ENCODE peak calls at places on chromosomes 1 and 21, in ten cellular contexts. R is GM12891, F is right lobe of liver, Y is ovary, S is esophagus muscularis mucosa, B is sigmoid colon, V is NB4, H is breast epithelium, K is uterus, P is IMR-90. U is an unnamed sample.

GRCh38 chr1:67060811-67061218 is 6.9 kb upstream of the SLC35D1 start:
- DNase-seq in Y (no peak), V (peak), K (no peak), S (no peak), H (no peak), P (peak), B (no peak), R (no peak), F (no peak), U (no peak)

GRCh38 chr1:155888481-155888880 is 22.7 kb downstream of the RIT1 start:
- DNase-seq in S (no peak), H (no peak), Y (no peak), B (no peak), P (peak), F (no peak), V (no peak), K (no peak), R (no peak), U (no peak)

GRCh38 chr1:3618576-3618903 is 6.3 kb upstream of the TPRG1L start:
- DNase-seq in P (no peak), F (no peak), R (no peak), H (no peak), S (no peak), K (no peak), B (no peak), Y (no peak), V (no peak), U (no peak)

GRCh38 chr1:156705918-156706646 is 699 bp upstream of the CRABP2 start:
- DNase-seq in K (peak), B (peak), H (peak), Y (peak), P (peak), S (peak), F (no peak), R (peak), V (peak), U (peak)

GRCh38 chr1:198234511-198235251 is 77.9 kb downstream of the NEK7 start:
- DNase-seq in V (no peak), Y (no peak), S (no peak), H (no peak), P (peak), B (no peak), F (no peak), K (no peak), R (no peak), U (no peak)

GRCh38 chr1:29310616-29311180 is 74.4 kb downstream of the PTPRU start:
- DNase-seq in F (no peak), P (no peak), V (no peak), R (no peak), S (no peak), H (no peak), Y (no peak), K (peak), B (no peak), U (no peak)

GRCh38 chr1:35173516-35174224 is 19.3 kb downstream of the SFPQ start:
- DNase-seq in R (no peak), B (no peak), Y (no peak), H (no peak), F (no peak), V (peak), P (no peak), S (no peak), K (no peak), U (no peak)

GRCh38 chr1:12435639-12436344 is 182.2 kb downstream of the DHRS3 start:
- DNase-seq in R (peak), F (no peak), S (no peak), B (no peak), H (no peak), V (peak), Y (no peak), K (no peak), P (peak), U (no peak)

GRCh38 chr1:222461941-222462340 is 86.0 kb downstream of the HHIPL2 start:
- DNase-seq in S (no peak), K (no peak), B (no peak), V (no peak), Y (no peak), R (no peak), F (no peak), P (no peak), H (no peak), U (no peak)

GRCh38 chr1:218164111-218164929 is 120.8 kb upstream of the RRP15 start:
- DNase-seq in Y (peak), R (no peak), F (no peak), P (peak), V (no peak), B (no peak), S (no peak), K (no peak), H (no peak), U (no peak)

GRCh38 chr1:86515597-86515996 is 31.3 kb upstream of the CLCA4 start:
- DNase-seq in S (no peak), P (no peak), K (no peak), Y (no peak), F (no peak), V (peak), R (no peak), H (no peak), B (no peak), U (peak)

GRCh38 chr1:6198646-6199297 is 623 bp downstream of the RPL22 start:
- DNase-seq in S (no peak), K (no peak), B (no peak), R (no peak), H (no peak), F (no peak), V (peak), Y (no peak), P (no peak), U (peak)

GRCh38 chr1:36447450-36447849 is 2.8 kb downstream of the OSCP1 start:
- DNase-seq in Y (no peak), F (no peak), P (no peak), S (no peak), V (no peak), H (no peak), B (no peak), K (no peak), R (no peak), U (no peak)

GRCh38 chr1:109282952-109283747 is at the start of gene PSRC1:
- DNase-seq in B (peak), F (peak), Y (peak), R (peak), H (peak), P (peak), K (peak), S (peak), V (peak), U (peak)
- TF ChIP-seq POLR2A in B (peak), F (peak), Y (peak), R (no peak), H (peak), P (peak), K (peak), S (peak), V (peak), U (peak)

GRCh38 chr1:27517907-27518718 is 28.1 kb upstream of the WASF2 start:
- DNase-seq in B (no peak), P (no peak), Y (no peak), F (no peak), S (no peak), R (no peak), H (no peak), K (no peak), V (no peak), U (no peak)
- TF ChIP-seq POLR2A in B (no peak), P (no peak), Y (no peak), F (no peak), S (no peak), R (no peak), H (no peak), K (no peak), V (no peak), U (no peak)

GRCh38 chr21:46040707-46041106 is 57.2 kb upstream of the COL6A2 start:
- DNase-seq in R (no peak), H (no peak), B (no peak), P (no peak), Y (no peak), F (no peak), K (no peak), V (no peak), S (no peak), U (no peak)
- TF ChIP-seq POLR2A in R (no peak), H (no peak), B (no peak), P (no peak), Y (no peak), F (no peak), K (no peak), V (no peak), S (no peak), U (no peak)

GRCh38 chr1:208219098-208219658 is 25.0 kb downstream of the PLXNA2 start:
- DNase-seq in R (no peak), K (no peak), F (no peak), V (no peak), B (no peak), S (no peak), H (no peak), Y (no peak), P (no peak), U (no peak)

GRCh38 chr1:208218237-208219097 is 25.7 kb downstream of the PLXNA2 start:
- DNase-seq in R (no peak), H (no peak), P (no peak), V (no peak), S (no peak), Y (no peak), B (no peak), F (no peak), K (peak), U (no peak)

GRCh38 chr1:208217774-208218173 is 26.4 kb downstream of the PLXNA2 start:
- DNase-seq in F (no peak), R (no peak), Y (no peak), K (peak), B (no peak), V (no peak), P (no peak), S (no peak), H (no peak), U (no peak)

GRCh38 chr1:208221291-208221622 is 22.9 kb downstream of the PLXNA2 start:
- DNase-seq in R (no peak), S (no peak), H (no peak), B (no peak), Y (no peak), F (no peak), P (no peak), V (no peak), K (no peak), U (no peak)

GRCh38 chr1:208219659-208220282 is 24.4 kb downstream of the PLXNA2 start:
- DNase-seq in F (peak), B (peak), Y (peak), K (peak), P (peak), V (peak), R (no peak), S (no peak), H (no peak), U (peak)
- TF ChIP-seq POLR2A in F (no peak), B (no peak), Y (no peak), K (no peak), P (no peak), V (no peak), R (no peak), S (no peak), H (no peak), U (no peak)

DNA sequence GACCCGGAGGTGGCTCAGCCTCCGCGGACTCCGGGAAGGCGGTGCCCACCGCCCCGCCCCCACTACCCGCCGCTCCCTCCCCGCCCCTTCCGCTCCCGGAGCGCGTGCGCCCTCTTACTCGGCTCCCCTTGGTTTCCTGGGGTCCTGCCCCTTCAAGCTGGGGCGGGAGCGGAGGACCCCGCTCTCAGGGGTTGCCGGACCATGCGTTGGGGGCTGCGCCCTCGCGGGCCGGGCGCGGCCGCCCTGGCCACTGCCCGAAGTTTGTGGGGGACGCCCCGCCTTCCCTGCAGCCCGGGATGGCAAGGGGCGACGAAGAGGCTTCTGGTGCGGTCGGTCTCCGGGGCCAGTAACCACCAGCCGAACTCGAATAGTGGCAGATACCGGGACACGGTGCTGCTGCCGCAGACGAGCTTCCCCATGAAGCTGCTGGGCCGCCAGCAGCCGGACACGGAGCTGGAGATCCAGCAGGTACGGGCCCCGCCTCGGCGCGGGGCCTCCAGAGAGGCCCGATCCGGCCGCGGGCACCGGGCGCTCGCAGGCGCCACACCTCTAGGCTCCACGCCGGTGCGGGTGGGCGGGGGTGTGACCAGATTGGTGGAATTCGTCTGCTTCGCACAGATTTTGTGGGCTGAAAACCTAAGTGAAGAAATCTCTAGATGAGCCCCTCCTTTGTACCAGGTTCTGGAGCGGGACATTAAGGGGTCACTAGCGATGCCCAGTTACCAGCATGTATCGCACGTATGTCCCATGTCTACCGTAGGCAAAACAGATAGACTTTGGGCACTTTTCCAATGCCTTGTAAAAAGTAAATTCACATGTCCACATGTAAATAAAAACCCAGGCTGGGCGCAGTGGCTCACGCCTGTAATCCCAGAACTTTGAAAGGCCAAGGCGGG is at the start of gene IARS2:
- DNase-seq in S (peak), H (peak), Y (peak), K (no peak), B (peak), F (peak), R (peak), P (peak), V (peak), U (peak)
- TF ChIP-seq POLR2A in S (no peak), H (no peak), Y (no peak), K (no peak), B (no peak), F (peak), R (no peak), P (no peak), V (peak), U (peak)

GRCh38 chr1:27001570-27002360 is 8.3 kb downstream of the TRNP1 start:
- DNase-seq in V (peak), K (no peak), S (no peak), R (no peak), H (peak), B (peak), Y (no peak), P (no peak), F (peak), U (no peak)
- TF ChIP-seq POLR2A in V (peak), K (no peak), S (no peak), R (no peak), H (no peak), B (no peak), Y (no peak), P (no peak), F (no peak), U (no peak)

DNA sequence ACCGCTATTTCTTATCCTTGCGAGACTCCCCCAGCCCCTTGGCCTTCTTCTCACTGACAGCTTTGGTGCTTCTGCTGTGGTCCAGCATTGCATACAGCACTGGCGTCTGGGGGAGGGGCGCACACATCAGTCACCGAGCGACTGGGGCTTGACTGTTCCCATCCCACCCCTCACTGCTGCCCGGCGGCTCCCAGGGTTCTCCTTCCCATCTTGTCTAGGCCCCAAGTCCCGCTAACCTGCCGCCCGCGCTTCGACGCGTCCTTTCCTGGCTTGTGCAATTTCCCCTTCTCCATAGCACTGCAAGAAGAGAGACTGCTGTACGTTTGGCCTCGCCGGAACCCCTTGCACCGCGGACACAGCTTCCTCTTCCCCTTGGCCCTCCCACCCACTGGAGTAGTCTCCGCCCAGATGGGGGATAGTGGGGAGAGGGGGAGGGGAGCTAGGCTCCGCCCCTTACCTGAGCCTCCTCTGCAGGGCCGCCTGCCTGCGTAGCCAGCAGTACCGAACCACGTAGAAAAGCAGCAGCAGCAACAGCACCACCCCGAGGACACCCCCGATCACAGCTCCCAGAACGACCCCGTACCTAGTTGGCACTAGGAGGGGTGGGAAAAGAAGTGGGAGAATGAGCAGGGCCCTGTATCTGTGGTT is 3.8 kb downstream of the MPZ start:
- DNase-seq in P (peak), Y (peak), F (peak), R (peak), H (peak), K (peak), B (peak), S (peak), V (peak), U (peak)
- TF ChIP-seq POLR2A in P (no peak), Y (no peak), F (peak), R (no peak), H (no peak), K (no peak), B (no peak), S (no peak), V (peak), U (peak)

DNA sequence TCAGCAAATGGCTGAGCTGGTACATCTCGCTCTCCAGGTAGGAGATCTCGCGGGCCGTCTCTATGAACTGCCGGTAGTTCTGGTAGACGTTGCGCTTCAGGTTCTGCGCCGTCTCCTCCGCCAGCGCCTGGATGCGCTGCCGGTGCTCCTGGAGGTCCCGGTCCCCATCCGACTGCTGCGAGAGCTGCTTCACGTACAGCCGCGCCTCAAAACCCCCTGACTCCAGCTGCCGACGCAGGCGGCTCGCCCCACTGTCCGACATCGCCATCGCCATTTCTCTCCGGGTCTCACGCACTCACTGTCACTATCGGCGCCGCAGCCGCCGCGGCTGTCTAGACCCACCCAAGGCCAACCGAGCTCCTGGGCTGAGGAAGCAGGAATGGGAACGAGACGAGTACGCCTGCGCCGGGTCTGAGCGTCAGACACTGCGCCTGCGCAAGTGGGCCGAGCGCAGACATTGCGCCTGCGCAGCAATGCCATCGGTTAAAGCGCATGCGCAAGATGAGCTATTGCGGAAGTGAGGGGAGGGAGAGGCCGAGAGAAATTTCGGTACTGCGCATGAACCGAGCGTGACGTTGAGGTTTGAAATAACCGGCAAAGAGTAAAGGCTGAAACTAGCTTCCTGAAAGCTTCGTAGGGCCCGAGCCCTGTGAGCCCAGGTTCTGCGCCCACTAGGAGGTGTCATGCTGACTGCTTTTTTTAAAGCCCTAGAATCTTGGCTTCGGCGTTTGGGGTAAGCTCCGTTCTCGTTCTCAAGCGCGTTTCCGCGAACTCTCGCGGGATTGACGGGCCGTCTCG is at the start of gene EXOC8:
- DNase-seq in R (peak), S (peak), P (peak), F (peak), B (peak), Y (peak), K (peak), H (peak), V (peak), U (peak)
- TF ChIP-seq POLR2A in R (peak), S (peak), P (peak), F (peak), B (peak), Y (peak), K (peak), H (peak), V (peak), U (peak)

DNA sequence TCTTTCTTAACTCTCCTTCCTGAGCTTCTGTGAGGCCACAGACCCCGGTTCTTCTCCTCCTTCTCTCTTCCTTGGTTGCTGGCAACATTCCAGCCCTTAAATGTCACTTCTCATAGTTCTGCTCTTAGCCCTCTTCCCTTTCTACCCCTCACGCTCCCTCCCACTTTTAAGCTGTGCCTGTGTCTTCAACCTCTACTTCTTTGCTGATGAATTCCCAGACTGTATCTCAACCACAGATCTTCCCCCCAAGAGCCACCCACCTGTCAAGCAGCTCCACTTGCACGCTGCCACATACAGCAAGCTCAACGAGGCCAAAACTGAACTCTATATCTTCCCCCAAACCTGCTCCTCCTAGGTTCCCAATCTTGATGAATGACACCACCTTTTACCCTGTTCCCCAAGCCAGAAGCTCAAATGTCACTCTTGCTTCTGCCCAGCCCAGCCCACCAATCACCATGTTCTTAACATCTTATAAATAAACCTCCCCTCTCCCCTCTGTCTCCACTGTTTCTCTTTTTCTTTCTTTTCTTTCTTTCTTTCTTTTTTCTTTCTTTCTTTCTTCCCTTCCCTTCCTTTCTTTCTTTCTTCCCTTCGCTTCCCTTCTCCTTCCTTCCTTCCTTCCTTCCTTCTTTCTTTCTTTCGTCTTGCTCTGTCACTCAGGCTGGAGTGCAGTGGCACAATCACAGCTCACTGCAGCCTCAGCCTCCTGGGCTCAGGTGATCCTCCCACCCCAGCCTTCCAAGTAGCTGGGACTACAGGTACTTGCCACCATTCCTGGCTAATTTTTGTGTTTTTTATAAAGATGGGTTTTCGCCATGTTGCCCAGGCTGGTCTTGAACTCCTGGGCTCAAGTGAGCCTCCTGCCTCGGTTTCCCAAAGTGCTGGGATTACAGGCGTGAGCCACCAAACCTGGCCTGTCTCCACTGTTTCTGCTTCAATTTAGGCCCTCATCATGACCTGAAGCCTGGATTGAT is 19.8 kb upstream of the PTP4A2 start:
- DNase-seq in S (no peak), V (peak), K (no peak), B (no peak), R (no peak), Y (no peak), F (no peak), H (no peak), P (no peak), U (peak)
- TF ChIP-seq POLR2A in S (no peak), V (no peak), K (no peak), B (no peak), R (peak), Y (no peak), F (no peak), H (no peak), P (no peak), U (no peak)

GRCh38 chr21:45542242-45542666 is at the start of gene SLC19A1:
- DNase-seq in B (peak), K (peak), Y (peak), V (peak), P (peak), R (peak), H (peak), F (peak), S (no peak), U (peak)
- TF ChIP-seq POLR2A in B (no peak), K (no peak), Y (no peak), V (no peak), P (no peak), R (no peak), H (no peak), F (no peak), S (no peak), U (no peak)